ENCODE peak calls at places on chromosomes 4 and X, in nine cellular contexts. T is fibroblast of lung, Q is left ventricle myocardium inferior, L is tibial artery, C is breast epithelium, A is kidney epithelial cell, P is Calu3, H is activated B cell treated with CpG ODN at 0.5 μM for 24 hours, J is cardiac fibroblast. B is an unnamed sample.

GRCh38 chr4:141458501-141458900 is 177.9 kb upstream of the IL15 start:
- DNase-seq in C (no peak), P (peak), H (no peak), T (peak), A (no peak), J (no peak), Q (no peak), L (no peak), B (no peak)

GRCh38 chr4:152528060-152528459 is 7.8 kb downstream of the FBXW7 start:
- DNase-seq in T (no peak), Q (no peak), L (no peak), H (no peak), P (no peak), C (no peak), J (no peak), A (no peak), B (no peak)

GRCh38 chr4:6674500-6675149 is 19.1 kb upstream of the S100P start:
- DNase-seq in L (peak), Q (no peak), H (no peak), P (peak), C (no peak), A (no peak), T (peak), J (peak), B (no peak)

GRCh38 chr4:80101086-80101767 is 28.2 kb upstream of the ANTXR2 start:
- DNase-seq in T (no peak), Q (no peak), J (no peak), H (no peak), P (no peak), A (no peak), C (no peak), L (no peak), B (no peak)

GRCh38 chrX:102959471-102959870 is 22.4 kb downstream of the RAB40AL start:
- DNase-seq in T (peak), J (no peak), A (no peak), H (no peak), P (no peak), L (no peak), Q (no peak), C (no peak), B (no peak)

GRCh38 chrX:261167-261857 is 19.9 kb upstream of the PLCXD1 start:
- DNase-seq in Q (no peak), J (peak), A (no peak), L (no peak), T (peak), H (peak), C (no peak), P (peak), B (peak)

GRCh38 chr4:33126002-33126401 is 2405.8 kb downstream of the PCDH7 start:
- DNase-seq in T (no peak), J (no peak), A (no peak), H (no peak), P (no peak), L (no peak), Q (no peak), C (no peak), B (no peak)

GRCh38 chr4:8791609-8792008 is 80.0 kb downstream of the HMX1 start:
- DNase-seq in Q (no peak), C (no peak), H (no peak), L (no peak), A (no peak), T (no peak), P (no peak), J (no peak), B (no peak)

GRCh38 chr4:150782921-150783320 is 201.0 kb downstream of the MAB21L2 start:
- DNase-seq in P (no peak), A (no peak), H (no peak), L (no peak), T (peak), J (peak), Q (no peak), C (no peak), B (no peak)

GRCh38 chr4:139767585-139767984 is 102.0 kb downstream of the MGST2 start:
- DNase-seq in L (no peak), J (no peak), T (no peak), H (no peak), Q (no peak), A (no peak), P (no peak), C (no peak), B (no peak)

GRCh38 chr4:139768366-139768765 is 102.7 kb downstream of the MGST2 start:
- DNase-seq in H (no peak), P (no peak), A (no peak), L (no peak), C (no peak), J (no peak), T (no peak), Q (no peak), B (no peak)

GRCh38 chr4:139770361-139770760 is 104.7 kb downstream of the MGST2 start:
- DNase-seq in T (no peak), A (no peak), P (no peak), L (peak), H (no peak), Q (peak), J (no peak), C (no peak), B (no peak)

GRCh38 chr4:139769355-139769754 is 103.7 kb downstream of the MGST2 start:
- DNase-seq in T (no peak), L (no peak), C (no peak), H (no peak), A (no peak), J (no peak), P (no peak), Q (no peak), B (no peak)

DNA sequence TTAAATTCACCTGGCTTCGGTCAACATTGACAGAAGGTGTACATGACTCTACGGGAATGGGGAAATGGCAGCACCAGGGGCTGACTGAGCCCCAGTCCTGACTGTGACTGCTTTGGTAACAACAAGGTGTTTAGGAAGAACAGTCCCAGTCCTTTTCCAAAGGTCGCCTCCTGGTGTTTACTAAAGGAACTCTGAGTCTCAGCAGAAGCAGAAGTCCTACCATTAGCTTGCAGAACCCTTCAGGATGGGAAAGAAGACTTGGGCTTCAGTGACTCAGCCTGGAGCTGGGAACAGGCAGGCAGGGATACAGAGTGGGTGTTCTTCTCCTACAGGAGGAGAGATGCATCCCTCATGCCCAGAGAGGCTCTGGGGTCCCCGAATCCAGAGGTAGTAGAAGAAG is 103.3 kb downstream of the MGST2 start:
- DNase-seq in A (no peak), T (no peak), P (no peak), Q (no peak), J (no peak), L (no peak), C (no peak), H (no peak), B (no peak)
- TF ChIP-seq CTCF in A (no peak), T (no peak), P (no peak), Q (peak), J (peak), L (no peak), C (no peak), H (no peak), B (no peak)

GRCh38 chr4:126628933-126629332 is 1003.8 kb upstream of the INTU start:
- DNase-seq in H (no peak), T (no peak), J (no peak), P (no peak), A (no peak), C (no peak), Q (no peak), L (no peak), B (no peak)

GRCh38 chr4:126630171-126630570 is 1002.6 kb upstream of the INTU start:
- DNase-seq in Q (no peak), J (peak), L (no peak), P (no peak), C (no peak), H (no peak), T (peak), A (no peak), B (no peak)

DNA sequence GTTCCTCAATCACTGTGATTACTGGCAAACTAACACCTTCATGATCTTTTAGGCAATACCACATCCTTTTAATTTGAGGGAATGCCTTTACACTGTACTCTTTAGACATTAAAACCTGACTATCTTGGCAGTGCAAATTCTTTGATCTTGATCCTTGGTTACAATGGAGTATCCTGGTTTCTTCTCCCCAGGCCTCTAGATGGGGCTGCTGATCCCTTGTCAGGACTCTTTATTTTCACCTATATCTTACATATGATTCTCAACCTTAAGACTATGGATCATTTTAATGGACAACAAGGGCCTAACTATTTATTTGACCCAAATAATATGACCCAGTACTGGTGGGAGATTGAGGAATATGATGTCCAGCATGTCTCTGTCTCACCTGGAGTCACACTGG is 1005.5 kb upstream of the INTU start:
- DNase-seq in J (peak), H (no peak), A (no peak), C (no peak), P (no peak), L (no peak), T (peak), Q (no peak), B (no peak)
- TF ChIP-seq CTCF in J (peak), H (no peak), A (peak), C (no peak), P (no peak), L (no peak), T (peak), Q (peak), B (peak)

GRCh38 chr4:70613893-70614572 is 14.5 kb upstream of the ENAM start:
- DNase-seq in Q (no peak), H (no peak), T (peak), P (no peak), J (peak), A (no peak), L (no peak), C (no peak), B (no peak)

GRCh38 chr4:70607454-70607853 is 15.4 kb downstream of the AMBN start:
- DNase-seq in T (no peak), Q (no peak), A (no peak), H (no peak), J (no peak), P (no peak), L (no peak), C (no peak), B (no peak)

GRCh38 chr4:70608324-70608723 is 16.3 kb downstream of the AMBN start:
- DNase-seq in J (no peak), Q (no peak), C (no peak), L (no peak), H (no peak), T (no peak), P (no peak), A (no peak), B (no peak)

GRCh38 chr4:70619288-70619687 is 9.3 kb upstream of the ENAM start:
- DNase-seq in Q (no peak), J (no peak), A (no peak), L (no peak), P (no peak), C (no peak), H (no peak), T (no peak), B (no peak)

DNA sequence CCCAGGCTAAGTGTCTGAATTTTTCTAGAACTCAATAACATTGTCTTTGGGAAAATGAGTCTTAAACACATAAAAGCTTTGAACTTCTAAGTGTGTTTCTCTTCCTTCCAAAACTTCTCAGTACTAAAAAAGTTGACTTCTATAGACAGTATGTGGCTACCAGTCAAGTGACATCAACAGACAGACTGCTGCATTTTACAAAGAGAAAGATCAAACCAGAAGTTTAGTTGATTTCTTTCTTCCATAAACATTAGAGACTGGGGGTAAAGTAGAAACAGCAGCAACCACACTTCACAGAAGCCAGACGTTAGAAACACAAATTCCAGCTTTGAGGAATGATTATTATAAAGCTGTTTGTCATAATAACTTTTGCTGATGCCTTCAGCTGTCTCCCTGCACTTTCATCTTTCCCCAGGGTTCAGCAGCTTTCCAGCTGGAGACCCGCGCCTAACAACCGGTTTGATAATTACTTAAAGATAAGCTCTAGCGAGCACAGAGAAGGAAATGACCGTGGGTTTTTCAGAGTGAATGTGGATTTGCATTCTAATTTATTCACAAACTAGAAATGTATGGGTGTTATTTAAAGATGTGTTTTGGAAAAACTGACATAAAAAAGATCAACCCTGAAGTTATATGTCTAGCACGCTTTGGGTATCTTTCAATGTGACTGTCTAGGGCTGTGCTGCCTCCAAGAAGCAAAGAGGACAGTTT is 15.2 kb upstream of the ENAM start:
- DNase-seq in L (no peak), J (no peak), Q (no peak), P (no peak), C (no peak), T (no peak), H (no peak), A (no peak), B (no peak)
- TF ChIP-seq CTCF in L (no peak), J (no peak), Q (no peak), P (no peak), C (no peak), T (no peak), H (no peak), A (no peak), B (no peak)

DNA sequence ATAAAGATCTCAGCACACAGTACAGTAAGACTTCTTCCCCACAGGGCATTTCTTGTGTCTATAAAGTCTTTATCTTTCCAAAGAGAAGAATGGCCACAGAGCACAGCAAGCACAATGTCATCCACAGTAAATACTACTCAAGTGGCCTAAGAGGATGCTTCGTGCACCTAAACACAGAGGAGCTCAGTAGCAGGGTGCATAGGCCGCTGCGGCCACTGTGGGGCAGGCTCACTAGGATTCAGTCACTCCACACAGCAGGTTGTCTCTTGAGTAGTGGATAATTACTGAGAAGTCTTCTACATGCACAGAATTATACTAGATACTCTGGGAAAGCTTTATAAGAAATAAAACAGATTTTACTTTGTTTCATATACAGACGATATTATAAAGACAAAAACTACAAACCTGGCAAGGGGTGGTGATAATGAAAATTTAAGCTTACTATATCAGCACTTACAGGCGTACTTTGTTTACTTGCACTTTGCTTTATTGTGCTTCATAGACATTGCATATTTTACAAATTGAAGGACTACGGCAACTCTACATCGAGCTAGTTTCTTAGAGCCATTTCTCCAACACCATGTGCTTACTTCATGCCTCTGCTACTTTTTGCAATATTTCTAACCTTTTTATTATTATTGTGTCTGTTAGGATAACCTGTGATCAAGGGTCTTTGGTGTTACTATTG is 78.5 kb downstream of the PRDM5 start:
- DNase-seq in L (no peak), C (no peak), P (peak), A (no peak), J (no peak), H (no peak), T (no peak), Q (peak), B (no peak)
- TF ChIP-seq CTCF in L (no peak), C (no peak), P (no peak), A (peak), J (peak), H (no peak), T (no peak), Q (peak), B (peak)

GRCh38 chrX:148555101-148555500 is 54.7 kb downstream of the AFF2 start:
- DNase-seq in Q (no peak), H (no peak), C (no peak), L (no peak), A (no peak), T (no peak), J (no peak), P (no peak), B (no peak)

GRCh38 chrX:148556498-148556897 is 56.1 kb downstream of the AFF2 start:
- DNase-seq in Q (no peak), C (no peak), A (no peak), L (no peak), T (no peak), H (no peak), J (no peak), P (no peak), B (no peak)

GRCh38 chrX:148552775-148553174 is 52.4 kb downstream of the AFF2 start:
- DNase-seq in J (no peak), L (no peak), H (no peak), T (no peak), P (no peak), A (no peak), C (no peak), Q (no peak), B (no peak)
- TF ChIP-seq CTCF in J (peak), L (no peak), H (no peak), T (no peak), P (peak), A (peak), C (no peak), Q (no peak), B (peak)

GRCh38 chrX:105226499-105226898 is 6.0 kb upstream of the TEX13A start:
- DNase-seq in Q (no peak), C (no peak), A (no peak), L (no peak), J (no peak), P (no peak), H (no peak), T (no peak), B (no peak)

GRCh38 chrX:105219454-105220401 is 766 bp downstream of the TEX13A start:
- DNase-seq in L (no peak), T (no peak), H (no peak), A (no peak), C (no peak), J (no peak), P (no peak), Q (no peak), B (no peak)

GRCh38 chrX:105220636-105221035 is at the start of gene TEX13A:
- DNase-seq in Q (no peak), H (no peak), L (no peak), A (no peak), J (no peak), C (no peak), P (no peak), T (no peak), B (no peak)

GRCh38 chrX:105221374-105221773 is 880 bp upstream of the TEX13A start:
- DNase-seq in P (no peak), L (no peak), C (no peak), H (no peak), Q (no peak), T (no peak), J (no peak), A (no peak), B (no peak)
- TF ChIP-seq CTCF in P (no peak), L (no peak), C (no peak), H (no peak), Q (no peak), T (no peak), J (no peak), A (no peak), B (no peak)

DNA sequence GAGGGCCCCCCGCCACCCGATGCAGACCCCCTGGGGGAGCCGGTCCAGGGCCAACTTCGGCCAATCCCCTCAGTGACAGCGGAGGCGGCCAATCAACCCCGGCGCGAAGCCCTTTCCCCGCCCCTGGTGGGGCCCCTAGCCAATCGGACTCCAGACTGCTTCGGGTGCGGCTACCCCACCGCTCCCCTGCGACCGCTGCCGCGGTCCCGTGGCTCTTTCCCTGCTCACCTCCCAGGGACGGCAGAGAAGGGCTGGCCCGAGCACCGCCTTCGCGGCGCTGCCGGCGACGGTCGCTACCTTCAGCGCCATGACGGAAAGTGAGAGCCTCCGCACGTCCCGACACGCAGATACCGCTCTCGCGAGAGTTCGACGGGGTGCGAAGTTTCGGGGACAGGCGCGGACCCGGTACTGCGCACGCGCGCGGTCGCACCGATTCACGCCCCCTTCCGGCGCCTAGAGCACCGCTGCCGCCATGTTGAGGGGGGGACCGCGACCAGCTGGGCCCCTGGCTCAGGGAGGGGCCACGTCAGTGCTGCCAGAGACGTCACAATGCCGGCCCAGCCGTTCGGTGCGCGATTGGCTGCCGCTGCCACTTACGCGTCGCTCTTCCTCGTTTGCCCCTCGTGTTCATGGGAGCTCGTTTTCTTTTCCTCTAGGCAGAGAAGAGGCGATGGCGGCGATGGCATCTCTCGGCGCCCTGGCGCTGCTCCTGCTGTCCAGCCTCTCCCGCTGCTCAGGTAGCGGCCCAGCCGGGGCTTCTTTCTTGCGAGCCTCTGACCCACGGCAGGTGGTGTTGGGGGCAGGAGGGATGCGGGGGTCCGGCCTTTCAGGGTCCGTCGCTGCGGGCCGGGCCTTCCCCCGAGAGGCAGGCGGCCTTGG is at the start of the genes IDH3G and SSR4:
- DNase-seq in P (peak), J (peak), H (peak), T (peak), L (peak), A (peak), Q (peak), C (peak), B (peak)
- TF ChIP-seq CTCF in P (no peak), J (no peak), H (no peak), T (no peak), L (no peak), A (no peak), Q (peak), C (no peak), B (peak)

GRCh38 chrX:8728932-8729331 is 3.0 kb downstream of the ANOS1 start:
- DNase-seq in Q (no peak), H (no peak), C (no peak), T (no peak), L (no peak), P (no peak), J (no peak), A (no peak), B (no peak)

GRCh38 chrX:8726031-8726652 is 5.8 kb downstream of the ANOS1 start:
- DNase-seq in C (no peak), A (no peak), L (no peak), J (no peak), Q (no peak), H (no peak), T (peak), P (no peak), B (no peak)

GRCh38 chrX:8721536-8721935 is 10.4 kb downstream of the ANOS1 start:
- DNase-seq in P (no peak), L (no peak), J (no peak), T (no peak), A (no peak), Q (no peak), H (no peak), C (no peak), B (no peak)

GRCh38 chrX:8724176-8724757 is 7.7 kb downstream of the ANOS1 start:
- DNase-seq in A (no peak), J (peak), T (no peak), L (no peak), H (no peak), P (no peak), C (no peak), Q (no peak), B (no peak)
- TF ChIP-seq CTCF in A (no peak), J (no peak), T (no peak), L (no peak), H (no peak), P (no peak), C (no peak), Q (no peak), B (no peak)

B was measured in heart right ventricle.